ENCODE peak calls at places on chromosomes 4 and X, in eight cellular contexts. F, C, K, Y, R, W, V and N are unnamed samples.
A peak's percentile ranks its signal among the peaks of the same experiment; 100 is the strongest.

GRCh38 chr4:6362243-6362885 is 92.7 kb downstream of the WFS1 start:
- DNase-seq in V (no peak), W (no peak), R (peak; percentile 17), C (no peak), F (no peak), Y (no peak), K (no peak), N (no peak)

GRCh38 chr4:154082760-154083530 is 294.1 kb upstream of the SFRP2 start:
- DNase-seq in Y (no peak), C (no peak), F (peak; percentile 12), W (no peak), V (no peak), K (no peak), R (peak; percentile 13), N (no peak)

GRCh38 chr4:20046931-20047677 is 204.6 kb upstream of the SLIT2 start:
- DNase-seq in C (no peak), V (no peak), K (no peak), F (no peak), Y (no peak), R (no peak), W (no peak), N (no peak)

GRCh38 chrX:85995641-85996040 is 51.7 kb downstream of the CHM start:
- DNase-seq in C (no peak), R (no peak), K (no peak), Y (no peak), F (no peak), W (no peak), V (no peak), N (no peak)

GRCh38 chr4:93469560-93469959 is 359.0 kb upstream of the ATOH1 start:
- DNase-seq in K (no peak), Y (no peak), V (no peak), R (no peak), C (no peak), F (no peak), W (no peak), N (no peak)

GRCh38 chrX:48890296-48890925 is 7.2 kb downstream of the TIMM17B start:
- DNase-seq in K (no peak), W (no peak), R (no peak), Y (no peak), F (no peak), C (no peak), V (no peak), N (no peak)

GRCh38 chr4:185709802-185710486 is 102.0 kb downstream of the SORBS2 start:
- DNase-seq in V (no peak), K (no peak), R (no peak), F (no peak), Y (no peak), C (no peak), W (no peak), N (peak; percentile 88)

GRCh38 chr4:83581411-83582288 is 45.7 kb downstream of the GPAT3 start:
- DNase-seq in F (no peak), C (no peak), K (no peak), R (peak; percentile 68), Y (no peak), W (no peak), V (no peak), N (no peak)

GRCh38 chrX:69024931-69025330 is 140.3 kb downstream of the PJA1 start:
- DNase-seq in K (peak; percentile 84), C (peak; percentile 67), F (no peak), V (peak; percentile 82), Y (peak; percentile 72), W (peak; percentile 65), R (no peak), N (peak; percentile 86)

GRCh38 chr4:53116959-53117358 is 248.9 kb downstream of the SCFD2 start:
- DNase-seq in Y (no peak), W (no peak), K (no peak), C (no peak), F (no peak), R (no peak), V (no peak), N (no peak)

DNA sequence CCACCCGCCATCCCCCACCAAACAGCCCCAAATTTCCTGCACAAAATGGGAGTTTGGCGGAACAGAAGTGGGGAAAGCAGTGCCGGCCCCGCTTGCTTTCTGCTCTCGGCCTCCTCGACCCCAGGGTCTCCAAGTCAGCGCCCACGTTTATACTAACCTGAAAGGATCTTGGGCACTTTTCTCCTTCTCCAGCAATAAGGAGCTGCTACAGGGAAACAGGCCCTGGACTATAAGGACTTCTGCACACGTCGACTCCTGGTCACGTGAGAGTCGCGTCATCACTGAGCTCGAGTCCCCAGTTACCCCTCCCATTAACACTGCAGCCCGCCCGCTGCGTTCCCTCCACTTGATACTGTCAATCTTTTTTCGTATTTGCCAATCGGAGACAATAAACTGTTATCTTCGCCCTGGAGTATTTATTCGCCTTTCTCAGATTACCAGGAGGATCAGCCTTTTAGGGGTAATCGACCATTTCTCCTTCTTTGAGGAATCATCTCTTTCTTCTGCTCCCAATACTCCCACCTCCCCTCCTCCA is at the start of gene TCEAL8:
- DNase-seq in V (peak; percentile 85), W (peak; percentile 89), F (peak; percentile 73), K (peak; percentile 87), R (peak; percentile 72), C (peak; percentile 79), Y (peak; percentile 79), N (peak; percentile 84)
- TF ChIP-seq POLR2A in V (no peak), W (peak; percentile 60), F (no peak), K (peak; percentile 64), R (peak; percentile 31), C (peak; percentile 61), Y (peak; percentile 42), N (no peak)

GRCh38 chr4:102501176-102501634 is at the start of gene NFKB1:
- DNase-seq in F (peak; percentile 86), K (peak; percentile 54), C (peak; percentile 78), R (peak; percentile 76), W (peak; percentile 79), Y (peak; percentile 77), V (peak; percentile 86), N (peak; percentile 71)
- TF ChIP-seq POLR2A in F (peak; percentile 36), K (no peak), C (peak; percentile 33), R (peak; percentile 31), W (no peak), Y (no peak), V (peak; percentile 48), N (peak; percentile 63)

DNA sequence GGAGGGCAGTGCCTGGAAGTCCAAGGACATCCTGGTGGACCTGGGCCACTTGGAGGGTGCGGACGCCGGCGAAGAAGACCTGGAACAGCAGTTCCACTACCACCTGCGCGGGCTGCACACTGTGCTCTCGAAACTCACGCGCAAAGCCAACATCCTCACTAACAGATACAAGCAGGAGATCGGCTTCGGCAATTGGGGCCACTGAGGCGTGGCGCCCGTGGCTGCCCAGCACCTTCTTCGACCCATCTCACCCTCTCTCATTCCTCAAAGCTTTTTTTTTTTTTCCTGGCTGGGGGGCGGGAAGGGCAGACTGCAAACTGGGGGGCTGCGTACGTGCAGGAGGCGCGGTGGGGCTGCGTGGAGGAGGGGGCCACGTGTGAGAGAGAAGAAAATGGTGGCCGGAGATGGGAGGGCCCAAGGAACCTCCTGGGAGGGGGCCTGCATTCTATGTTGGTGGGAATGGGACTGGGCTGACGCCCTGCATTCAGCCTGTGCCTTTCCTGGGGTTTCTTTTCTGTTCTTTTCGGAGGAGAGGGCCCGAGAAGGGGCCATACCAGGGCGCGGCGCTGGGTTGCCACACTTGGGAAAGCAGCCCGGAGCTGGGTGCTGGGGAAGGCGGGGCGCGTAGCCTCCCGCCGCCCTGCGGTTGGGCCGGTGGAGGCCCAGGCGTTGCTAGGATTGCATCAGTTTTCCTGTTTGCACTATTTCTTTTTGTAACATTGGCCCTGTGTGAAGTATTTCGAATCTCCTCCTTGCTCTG is 4.2 kb downstream of the MID1IP1 start:
- DNase-seq in V (peak; percentile 84), C (peak; percentile 70), Y (peak; percentile 57), R (peak; percentile 77), F (peak; percentile 93), W (peak; percentile 73), K (peak; percentile 59), N (peak; percentile 57)
- TF ChIP-seq POLR2A in V (no peak), C (no peak), Y (no peak), R (no peak), F (peak; percentile 32), W (peak; percentile 49), K (peak; percentile 18), N (no peak)

DNA sequence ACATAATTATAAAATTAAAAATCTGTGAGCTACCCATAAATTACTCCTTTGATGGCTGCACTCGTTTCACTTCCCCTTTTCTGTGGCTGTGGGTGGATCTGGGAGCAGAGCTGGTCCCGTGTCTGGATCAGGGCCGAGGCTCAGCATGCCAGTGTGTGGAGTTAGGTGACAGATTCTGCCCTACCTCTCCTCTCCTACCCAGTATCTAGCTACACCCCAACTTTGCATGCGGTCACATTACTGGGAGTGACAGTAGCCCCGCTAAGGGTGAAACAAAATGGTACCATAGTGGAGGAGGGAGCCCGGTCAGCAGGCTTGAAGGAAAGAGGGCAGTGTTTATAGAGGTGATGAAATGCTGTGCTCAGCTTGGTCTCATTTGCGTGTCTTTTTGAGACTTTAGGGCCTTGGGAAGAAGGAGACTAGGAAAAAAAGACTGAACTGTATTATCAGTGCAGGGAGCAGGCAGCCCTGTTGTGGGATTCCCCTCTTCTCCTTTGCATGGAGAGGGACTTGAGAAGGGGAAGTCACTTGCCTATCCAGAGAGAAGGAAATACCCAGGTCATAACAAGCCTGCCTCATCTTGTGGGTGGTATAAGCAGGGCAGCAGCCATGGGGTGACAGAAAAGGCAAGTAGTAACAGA is 48.4 kb downstream of the ARHGAP10 start:
- DNase-seq in C (no peak), Y (no peak), V (no peak), W (peak; percentile 61), R (no peak), K (no peak), F (peak; percentile 40), N (peak; percentile 24)
- TF ChIP-seq POLR2A in C (no peak), Y (no peak), V (no peak), W (no peak), R (no peak), K (no peak), F (no peak), N (no peak)

GRCh38 chr4:39365931-39366771 is at the start of gene RFC1:
- DNase-seq in C (peak; percentile 97), F (peak; percentile 97), V (peak; percentile 97), K (peak; percentile 91), Y (peak; percentile 90), R (peak; percentile 92), W (peak; percentile 94), N (peak; percentile 91)
- TF ChIP-seq POLR2A in C (peak; percentile 46), F (peak; percentile 82), V (peak; percentile 43), K (peak; percentile 46), Y (no peak), R (peak; percentile 52), W (peak; percentile 72), N (peak; percentile 9)

GRCh38 chrX:33178218-33178617 is 33.1 kb downstream of the DMD start:
- DNase-seq in R (no peak), Y (peak; percentile 5), F (no peak), V (no peak), K (no peak), W (no peak), C (no peak), N (no peak)
- TF ChIP-seq POLR2A in R (no peak), Y (no peak), F (no peak), V (no peak), K (no peak), W (no peak), C (no peak), N (no peak)

GRCh38 chr4:117577686-117578085 is 456.6 kb upstream of the NDST3 start:
- DNase-seq in K (no peak), F (no peak), R (no peak), W (no peak), C (no peak), Y (no peak), V (no peak), N (no peak)
- TF ChIP-seq POLR2A in K (no peak), F (no peak), R (no peak), W (no peak), C (no peak), Y (no peak), V (no peak), N (no peak)